ENCODE peak calls at places on chromosomes 1 and 21, in eight cellular contexts. C, Y, U, O, Z, Q, V and T are unnamed samples.

GRCh38 chr1:157369808-157370521 is 182.3 kb downstream of the FCRL5 start:
- DNase-seq in O (peak), U (no peak), Y (peak), Z (peak), C (peak), V (no peak), Q (peak), T (peak)

GRCh38 chr1:226821719-226822085 is 48.7 kb upstream of the PSEN2 start:
- DNase-seq in C (peak), Y (no peak), Q (peak), O (no peak), Z (no peak), U (no peak), V (no peak), T (peak)

GRCh38 chr1:243942196-243943150 is 92.4 kb upstream of the AKT3 start:
- DNase-seq in U (no peak), Z (no peak), C (no peak), O (no peak), V (no peak), Y (no peak), Q (no peak), T (no peak)

GRCh38 chr1:41738475-41738874 is 180.2 kb downstream of the HIVEP3 start:
- DNase-seq in C (peak), Z (no peak), U (no peak), O (no peak), Q (no peak), V (no peak), Y (no peak), T (no peak)

GRCh38 chr1:40187399-40187798 is 26.2 kb downstream of the RLF start:
- DNase-seq in C (no peak), Q (no peak), Y (no peak), Z (no peak), O (no peak), V (no peak), U (no peak), T (no peak)

GRCh38 chr21:21002137-21002536 is 3.9 kb downstream of the NCAM2 start:
- DNase-seq in Q (no peak), Y (no peak), O (no peak), V (no peak), C (no peak), U (no peak), Z (no peak), T (no peak)

GRCh38 chr1:73044241-73044640 is 761.9 kb upstream of the NEGR1 start:
- DNase-seq in U (no peak), Q (no peak), Z (peak), O (no peak), V (no peak), C (no peak), Y (no peak), T (no peak)

GRCh38 chr1:151158311-151158710 is 1.9 kb downstream of the TNFAIP8L2 start:
- DNase-seq in Z (no peak), Q (no peak), C (no peak), O (no peak), Y (no peak), U (no peak), V (no peak), T (no peak)

GRCh38 chr1:9900142-9901043 is 9.7 kb downstream of the CTNNBIP1 start:
- DNase-seq in V (peak), Z (no peak), Q (peak), C (no peak), O (peak), Y (no peak), U (peak), T (no peak)

GRCh38 chr1:183881387-183882084 is 76.6 kb downstream of the RGL1 start:
- DNase-seq in Y (peak), U (no peak), V (peak), O (no peak), Z (peak), Q (no peak), C (peak), T (peak)

GRCh38 chr1:202844935-202845334 is 34.2 kb downstream of the PCAT6 start:
- DNase-seq in C (no peak), Z (no peak), O (no peak), Q (no peak), V (no peak), Y (peak), U (no peak), T (no peak)

GRCh38 chr21:46003575-46004007 is 22.0 kb downstream of the COL6A1 start:
- DNase-seq in Q (no peak), V (peak), C (no peak), Z (no peak), Y (no peak), O (no peak), U (no peak), T (peak)

GRCh38 chr21:20396798-20397197 is 601.4 kb upstream of the NCAM2 start:
- DNase-seq in C (no peak), Z (no peak), U (no peak), Q (no peak), Y (no peak), O (no peak), V (no peak), T (no peak)

GRCh38 chr1:8004113-8004802 is 21.9 kb downstream of the ERRFI1 start:
- DNase-seq in V (no peak), O (no peak), Z (no peak), Q (peak), C (peak), U (no peak), Y (peak), T (no peak)

GRCh38 chr1:10459185-10459584 is 9.4 kb downstream of the CORT start:
- DNase-seq in Y (no peak), U (no peak), Z (peak), C (peak), O (no peak), V (no peak), Q (no peak), T (peak)

GRCh38 chr1:212077028-212077427 is 41.5 kb downstream of the DTL start:
- DNase-seq in U (no peak), O (no peak), Z (no peak), C (no peak), Q (no peak), Y (no peak), V (no peak), T (no peak)

GRCh38 chr1:212072047-212072446 is 36.5 kb downstream of the DTL start:
- DNase-seq in U (no peak), Y (no peak), V (no peak), O (no peak), Z (no peak), Q (no peak), C (no peak), T (no peak)

GRCh38 chr1:212074856-212075255 is 39.3 kb downstream of the DTL start:
- DNase-seq in Q (no peak), C (no peak), V (no peak), O (no peak), Z (no peak), U (no peak), Y (no peak), T (no peak)

GRCh38 chr1:212073490-212073889 is 37.9 kb downstream of the DTL start:
- DNase-seq in Q (no peak), V (no peak), Y (no peak), C (peak), Z (no peak), U (no peak), O (no peak), T (no peak)

GRCh38 chr1:212074313-212074712 is 38.8 kb downstream of the DTL start:
- DNase-seq in Q (no peak), O (no peak), C (no peak), Y (no peak), Z (no peak), U (no peak), V (peak), T (no peak)
- H3K4me3 ChIP-seq in Q (no peak), O (no peak), C (no peak), Y (no peak), Z (no peak), U (no peak), V (no peak), T (no peak)

GRCh38 chr1:43360616-43361015 is 1.8 kb downstream of the CDC20 start:
- DNase-seq in Q (no peak), C (no peak), U (no peak), Z (no peak), V (no peak), O (no peak), Y (no peak), T (no peak)

GRCh38 chr1:43357251-43357650 is 1.5 kb upstream of the CDC20 start:
- DNase-seq in O (no peak), Q (no peak), Z (no peak), C (no peak), V (no peak), Y (no peak), U (no peak), T (no peak)

GRCh38 chr1:43358746-43359693 is at the start of gene CDC20:
- DNase-seq in Z (peak), C (peak), U (peak), Y (peak), Q (peak), O (peak), V (peak), T (peak)

GRCh38 chr1:43359696-43360095 is 915 bp downstream of the CDC20 start:
- DNase-seq in Q (no peak), C (no peak), Z (no peak), V (no peak), O (no peak), U (no peak), Y (no peak), T (peak)

GRCh38 chr1:43358121-43358745 is 548 bp upstream of the CDC20 start:
- DNase-seq in Y (peak), O (peak), Z (peak), Q (no peak), C (peak), V (no peak), U (no peak), T (no peak)
- TF ChIP-seq CTCF in Y (peak), O (peak), Z (peak), Q (no peak), C (peak), V (no peak), U (no peak), T (peak)

GRCh38 chr1:86787626-86788025 is 83.2 kb downstream of the SH3GLB1 start:
- DNase-seq in Z (no peak), C (no peak), V (no peak), Q (no peak), O (no peak), Y (no peak), U (no peak), T (no peak)
- H3K4me3 ChIP-seq in Z (no peak), C (no peak), V (no peak), Q (no peak), O (no peak), Y (no peak), U (no peak), T (no peak)

DNA sequence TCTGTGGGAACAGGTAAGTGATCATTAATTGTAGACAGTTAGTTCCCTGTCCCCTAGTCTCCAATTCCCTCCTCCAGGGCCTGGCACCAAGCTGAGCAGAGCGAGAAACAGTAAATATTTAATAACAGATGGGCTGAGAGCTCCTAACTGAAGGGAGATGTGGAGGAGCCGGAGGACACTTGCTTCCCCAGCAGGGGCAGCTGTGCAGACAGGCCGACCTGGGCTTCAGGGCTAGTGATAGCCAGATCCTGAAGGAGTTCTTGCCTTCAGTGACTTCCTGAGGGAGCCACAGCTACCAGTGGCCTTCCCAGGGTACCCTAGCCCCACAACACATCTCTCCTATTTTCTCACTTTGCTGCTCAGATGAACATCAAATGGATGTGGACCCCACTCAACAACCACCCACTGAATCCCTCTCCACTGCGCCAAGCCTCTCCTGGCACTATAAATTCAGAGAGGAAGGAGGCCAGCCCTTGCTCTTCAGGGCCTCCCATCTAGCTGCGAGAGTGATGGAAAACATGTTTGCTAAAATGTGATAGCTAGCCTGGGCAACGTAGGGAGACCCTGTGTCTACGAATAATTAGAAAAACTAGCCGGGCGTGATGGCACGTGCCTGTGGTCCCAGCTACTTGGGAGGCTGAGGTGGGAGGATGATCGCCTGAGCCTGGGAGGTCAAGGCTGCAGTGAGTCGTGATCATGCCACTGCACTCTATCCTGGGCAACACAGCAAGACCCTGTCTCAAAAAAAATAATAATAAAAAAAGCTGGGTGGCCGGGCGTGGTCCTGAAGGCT is 26.9 kb upstream of the SYNC start:
- DNase-seq in U (no peak), O (no peak), Y (no peak), V (no peak), Q (no peak), C (no peak), Z (no peak), T (no peak)
- TF ChIP-seq CTCF in U (no peak), O (no peak), Y (no peak), V (no peak), Q (no peak), C (no peak), Z (no peak), T (peak)

GRCh38 chr1:60255565-60255964 is 182.0 kb upstream of the C1orf87 start:
- DNase-seq in Y (no peak), Q (no peak), O (no peak), U (no peak), Z (no peak), C (peak), V (no peak), T (peak)
- H3K4me3 ChIP-seq in Y (no peak), Q (no peak), O (no peak), U (no peak), Z (no peak), C (no peak), V (no peak), T (no peak)

DNA sequence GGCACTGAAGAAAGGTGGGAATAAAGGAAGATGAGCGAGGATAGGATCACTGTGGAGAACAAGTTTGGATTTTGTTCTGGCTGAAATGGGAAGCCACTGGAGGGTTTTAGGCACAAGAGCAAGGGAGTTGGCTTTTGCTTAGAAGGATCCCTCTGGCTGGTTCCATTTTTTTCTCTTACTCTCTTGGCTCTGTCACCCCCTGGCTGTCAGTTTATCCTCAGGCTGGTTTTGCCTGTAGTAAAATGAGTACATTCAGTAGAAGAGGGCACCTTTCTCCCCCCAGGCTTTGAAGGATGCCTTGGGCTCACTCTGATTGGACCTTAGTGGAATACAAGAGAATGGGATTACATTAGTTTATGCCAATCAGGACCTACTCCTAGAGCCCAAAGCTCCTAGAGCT is 17.1 kb downstream of the CACHD1 start:
- DNase-seq in O (no peak), U (no peak), Z (no peak), C (no peak), V (no peak), Q (no peak), Y (no peak), T (no peak)
- TF ChIP-seq CTCF in O (no peak), U (no peak), Z (peak), C (no peak), V (no peak), Q (no peak), Y (peak), T (no peak)